ENCODE peak calls at places on chromosome 5, in four cellular contexts. U is stomach, E is GM13977, D is psoas muscle. O is an unnamed sample.
A peak's percentile ranks its signal among the peaks of the same experiment; 100 is the strongest.

GRCh38 chr5:50667079-50667652 is 729 bp downstream of the PARP8 start:
- DNase-seq in D (peak; percentile 78), E (peak; percentile 31), U (peak; percentile 63), O (peak; percentile 34)

GRCh38 chr5:22577006-22577405 is 276.1 kb downstream of the CDH12 start:
- DNase-seq in D (no peak), E (no peak), U (no peak), O (no peak)

GRCh38 chr5:56244676-56245075 is 11.5 kb upstream of the ANKRD55 start:
- DNase-seq in U (no peak), E (no peak), D (no peak), O (no peak)

GRCh38 chr5:108216890-108217289 is 165.0 kb downstream of the FBXL17 start:
- DNase-seq in D (no peak), U (no peak), E (no peak), O (no peak)

GRCh38 chr5:140133514-140134167 is 7.9 kb downstream of the IGIP start:
- DNase-seq in U (no peak), D (no peak), E (no peak), O (no peak)

GRCh38 chr5:56060276-56061110 is 65.7 kb upstream of the IL6ST start:
- DNase-seq in E (no peak), D (no peak), U (no peak), O (no peak)

GRCh38 chr5:57028166-57028565 is 76.2 kb upstream of the MIER3 start:
- DNase-seq in D (no peak), E (no peak), U (no peak), O (no peak)

GRCh38 chr5:123819818-123820217 is 307.8 kb downstream of the CSNK1G3 start:
- DNase-seq in U (no peak), D (no peak), E (no peak), O (no peak)

GRCh38 chr5:61023131-61023530 is 78.1 kb downstream of the NDUFAF2 start:
- DNase-seq in D (no peak), U (no peak), E (no peak), O (no peak)

DNA sequence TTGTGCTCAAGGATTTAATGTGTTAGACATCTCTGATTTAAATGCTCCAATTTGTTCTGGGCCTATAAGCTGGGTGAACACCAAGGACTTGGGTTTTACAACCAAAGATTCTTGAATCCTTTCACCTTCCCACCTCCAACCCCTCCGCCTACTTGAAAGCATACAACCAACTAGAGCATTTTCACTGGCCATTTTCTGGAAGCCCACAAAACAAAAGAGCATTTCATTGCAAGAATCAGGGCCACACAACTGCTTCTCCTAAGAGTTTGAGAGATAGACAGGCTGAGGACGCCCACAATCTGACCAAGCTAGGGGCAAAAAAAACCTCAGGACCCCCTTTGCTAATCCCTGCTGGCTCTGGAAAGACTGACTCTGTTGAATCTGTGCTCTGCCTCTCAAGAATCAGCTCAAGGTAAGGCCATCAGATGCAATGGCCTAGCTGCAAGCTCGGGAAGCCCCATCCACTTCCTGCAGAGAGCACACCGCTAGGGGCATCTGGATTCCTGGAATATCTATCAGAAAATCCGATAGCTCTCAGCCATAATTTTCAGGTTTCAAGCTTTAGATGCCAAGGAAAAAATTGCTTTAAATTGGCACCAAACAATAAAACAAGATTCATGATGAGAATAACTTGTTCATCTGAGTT is 57.7 kb downstream of the RETREG1 start:
- DNase-seq in E (no peak), U (no peak), D (no peak), O (no peak)
- TF ChIP-seq CTCF in E (no peak), U (no peak), D (no peak), O (no peak)

DNA sequence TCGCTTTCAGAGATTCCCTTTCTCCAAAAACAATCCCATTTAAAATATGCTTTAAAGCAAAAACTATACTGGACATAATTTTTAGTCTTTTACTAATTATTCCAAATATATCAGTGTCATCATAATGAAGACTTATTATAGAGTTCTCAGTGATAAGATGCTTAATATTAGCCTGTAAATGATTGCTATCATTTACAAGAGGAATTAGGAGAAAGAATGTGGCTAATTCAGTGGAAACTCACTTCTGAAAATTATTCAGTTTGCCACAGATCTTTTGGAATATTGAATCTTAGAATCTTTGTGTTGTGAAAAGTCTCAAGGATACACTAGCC is 24.7 kb upstream of the GLRX start:
- DNase-seq in U (no peak), D (no peak), E (no peak), O (no peak)
- TF ChIP-seq CTCF in U (no peak), D (no peak), E (no peak), O (no peak)

DNA sequence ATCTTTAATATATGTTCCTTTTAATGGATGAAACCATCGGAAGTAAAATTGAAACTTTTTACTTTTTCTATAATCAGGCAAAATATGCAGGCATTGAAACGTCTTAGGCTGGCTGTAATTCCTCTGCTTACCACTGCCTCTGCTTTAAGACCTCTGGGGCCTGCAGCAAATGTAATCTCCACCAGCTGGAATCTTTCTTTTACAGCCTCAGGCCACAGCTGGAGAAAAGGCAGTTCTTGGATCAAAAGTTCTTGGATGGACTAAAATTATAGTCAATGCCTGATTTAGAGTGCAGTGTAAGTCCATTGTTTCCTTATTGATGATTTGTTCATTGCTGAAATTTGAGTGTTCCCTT is 396.7 kb downstream of the KCTD16 start:
- DNase-seq in D (no peak), U (no peak), E (no peak), O (no peak)
- TF ChIP-seq CTCF in D (no peak), U (no peak), E (no peak), O (no peak)

GRCh38 chr5:149002761-149003689 is 59.8 kb downstream of the SH3TC2 start:
- DNase-seq in D (no peak), U (no peak), E (no peak), O (no peak)
- TF ChIP-seq CTCF in D (no peak), U (no peak), E (no peak), O (no peak)

GRCh38 chr5:1235379-1235778 is 10.2 kb downstream of the SLC6A18 start:
- DNase-seq in E (no peak), D (no peak), U (no peak), O (no peak)
- TF ChIP-seq CTCF in E (no peak), D (no peak), U (no peak), O (no peak)

GRCh38 chr5:119255571-119256356 is 100.1 kb upstream of the TNFAIP8 start:
- DNase-seq in E (no peak), U (no peak), D (no peak), O (no peak)
- TF ChIP-seq CTCF in E (peak; percentile 31), U (no peak), D (no peak), O (no peak)

DNA sequence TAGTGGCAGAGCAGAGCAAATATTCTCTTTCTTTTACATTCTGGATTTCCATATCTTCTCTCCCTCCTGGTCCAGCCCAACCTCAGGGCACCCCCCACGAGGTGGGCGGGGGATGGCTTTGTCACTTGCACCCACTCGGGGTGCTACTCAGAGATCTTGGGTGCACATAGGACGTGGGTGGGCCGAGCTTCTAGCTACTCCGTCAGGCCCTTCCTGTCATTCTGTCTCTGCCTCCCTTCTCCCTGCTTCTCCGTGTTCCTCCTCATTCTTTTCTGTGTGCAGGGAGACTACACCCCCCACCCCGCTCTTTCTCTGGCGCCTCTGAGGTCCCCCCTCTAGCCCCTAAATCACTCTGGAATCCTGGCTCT is 19.5 kb downstream of the PCDHGC5 start:
- DNase-seq in U (no peak), D (no peak), E (peak; percentile 25), O (no peak)
- TF ChIP-seq CTCF in U (no peak), D (no peak), E (no peak), O (no peak)

GRCh38 chr5:165029471-165029870 is 1524.1 kb downstream of the MAT2B start:
- DNase-seq in U (no peak), E (no peak), D (no peak), O (peak; percentile 17)
- TF ChIP-seq CTCF in U (no peak), E (peak; percentile 18), D (no peak), O (no peak)

GRCh38 chr5:142324871-142325676 is at the start of gene SPRY4:
- DNase-seq in E (peak; percentile 92), D (peak; percentile 95), U (peak; percentile 89), O (peak; percentile 98)
- TF ChIP-seq CTCF in E (no peak), D (no peak), U (no peak), O (no peak)

O was measured in lower leg skin.